ENCODE peak calls at places on chromosome 13, in four cellular contexts. E is K562, X is HepG2, N is Panc1. R is an unnamed sample.

GRCh38 chr13:96284971-96285370 is 195.1 kb downstream of the HS6ST3 start:
- DNase-seq in X (no peak), N (no peak), E (no peak), R (no peak)

GRCh38 chr13:112062619-112063308 is 4.2 kb upstream of the SOX1 start:
- DNase-seq in E (peak; percentile 17), N (no peak), X (no peak), R (no peak)

GRCh38 chr13:32408999-32409313 is 19.0 kb downstream of the N4BP2L1 start:
- DNase-seq in N (no peak), X (no peak), E (no peak), R (no peak)

GRCh38 chr13:59201836-59202235 is 961.9 kb downstream of the DIAPH3 start:
- DNase-seq in N (no peak), X (no peak), E (no peak), R (no peak)

GRCh38 chr13:30862707-30863106 is 43.4 kb upstream of the MEDAG start:
- DNase-seq in X (no peak), N (no peak), E (no peak), R (no peak)

GRCh38 chr13:23652909-23653726 is 82.9 kb downstream of the TNFRSF19 start:
- DNase-seq in E (no peak), N (no peak), X (no peak), R (no peak)

GRCh38 chr13:24241336-24241735 is 68.0 kb upstream of the C1QTNF9 start:
- DNase-seq in N (no peak), X (no peak), E (no peak), R (no peak)

GRCh38 chr13:113815151-113816058 is 48.5 kb downstream of the GAS6 start:
- DNase-seq in E (no peak), N (no peak), X (no peak), R (peak; percentile 73)

GRCh38 chr13:110815471-110816204 is 99.2 kb downstream of the ANKRD10 start:
- DNase-seq in X (no peak), E (no peak), N (no peak), R (no peak)

GRCh38 chr13:40388617-40389016 is 277.8 kb downstream of the FOXO1 start:
- DNase-seq in E (no peak), N (no peak), X (no peak), R (no peak)

GRCh38 chr13:113927661-113928581 is 46.0 kb downstream of the C13orf46 start:
- DNase-seq in E (no peak), X (no peak), N (no peak), R (no peak)

GRCh38 chr13:24130134-24130792 is 30.3 kb upstream of the SPATA13 start:
- DNase-seq in N (no peak), X (no peak), E (no peak), R (no peak)

GRCh38 chr13:33494596-33495214 is 209.2 kb upstream of the STARD13 start:
- DNase-seq in E (no peak), N (no peak), X (peak; percentile 40), R (peak; percentile 64)

GRCh38 chr13:22055259-22055658 is 384.4 kb downstream of the FGF9 start:
- DNase-seq in E (no peak), N (no peak), X (no peak), R (no peak)

GRCh38 chr13:107864543-107865460 is 350.5 kb downstream of the LIG4 start:
- DNase-seq in X (peak; percentile 18), N (no peak), E (peak; percentile 66), R (no peak)

GRCh38 chr13:98937911-98938381 is 39.9 kb downstream of the DOCK9 start:
- DNase-seq in E (no peak), X (no peak), N (no peak), R (no peak)

GRCh38 chr13:48945626-48946025 is 30.1 kb upstream of the FNDC3A start:
- DNase-seq in X (no peak), E (no peak), N (no peak), R (no peak)

GRCh38 chr13:77678691-77679090 is 18.8 kb upstream of the SLAIN1 start:
- DNase-seq in E (no peak), N (no peak), X (no peak), R (no peak)

GRCh38 chr13:22940736-22941135 is 240.0 kb upstream of the SGCG start:
- DNase-seq in E (no peak), X (no peak), N (no peak), R (no peak)

GRCh38 chr13:41668130-41668757 is 210.9 kb downstream of the RGCC start:
- DNase-seq in X (peak; percentile 96), N (peak; percentile 69), E (peak; percentile 28), R (peak; percentile 86)

GRCh38 chr13:113275387-113275786 is 21.7 kb upstream of the LAMP1 start:
- DNase-seq in E (peak; percentile 61), X (peak; percentile 84), N (peak; percentile 28), R (peak; percentile 59)

GRCh38 chr13:106636492-106636891 is 68.6 kb upstream of the ARGLU1 start:
- DNase-seq in N (no peak), X (no peak), E (no peak), R (no peak)

GRCh38 chr13:110525328-110526319 is 35.9 kb downstream of the RAB20 start:
- DNase-seq in N (no peak), E (no peak), X (no peak), R (no peak)

GRCh38 chr13:62320129-62320724 is 904.6 kb upstream of the PCDH20 start:
- DNase-seq in E (no peak), X (peak; percentile 22), N (peak; percentile 12), R (peak; percentile 46)

DNA sequence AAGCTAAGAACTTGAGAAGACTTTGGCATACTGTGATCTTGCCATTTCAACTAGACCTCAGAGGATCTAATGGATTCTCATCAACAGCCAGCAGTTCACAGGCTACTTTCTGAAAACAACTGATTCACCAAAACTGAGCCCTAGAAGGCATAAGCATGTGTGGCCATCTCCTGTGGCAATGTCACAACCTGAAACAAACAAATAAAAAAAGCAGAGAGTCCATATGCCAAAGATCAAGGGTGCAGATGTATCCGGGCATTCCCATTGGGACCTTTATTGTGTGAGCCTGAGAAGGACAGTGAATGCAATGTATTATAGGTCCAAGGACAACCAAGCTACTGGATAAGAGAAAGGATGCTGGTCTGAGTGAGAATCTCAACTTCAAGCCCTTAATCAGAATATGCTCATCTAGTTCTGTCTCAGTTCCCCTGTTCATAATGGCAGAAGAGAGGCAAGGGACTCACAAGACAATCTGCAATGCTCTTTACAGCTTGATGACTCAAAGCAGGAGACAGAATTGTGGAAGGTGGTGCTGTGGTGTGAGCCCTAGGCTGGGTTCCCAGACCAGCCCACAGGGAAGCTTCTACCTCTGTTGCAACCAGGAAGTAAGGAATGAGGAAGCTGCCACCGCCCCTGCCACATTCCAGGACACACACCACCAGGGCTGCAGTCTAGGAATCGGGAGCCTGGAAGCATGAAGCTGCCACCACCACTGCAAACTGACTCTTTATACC is 133.7 kb downstream of the RAP2A start:
- DNase-seq in X (peak; percentile 54), E (no peak), N (no peak), R (peak; percentile 40)
- TF ChIP-seq TCF7L2 in X (no peak), E (no peak), N (no peak), R (no peak)

DNA sequence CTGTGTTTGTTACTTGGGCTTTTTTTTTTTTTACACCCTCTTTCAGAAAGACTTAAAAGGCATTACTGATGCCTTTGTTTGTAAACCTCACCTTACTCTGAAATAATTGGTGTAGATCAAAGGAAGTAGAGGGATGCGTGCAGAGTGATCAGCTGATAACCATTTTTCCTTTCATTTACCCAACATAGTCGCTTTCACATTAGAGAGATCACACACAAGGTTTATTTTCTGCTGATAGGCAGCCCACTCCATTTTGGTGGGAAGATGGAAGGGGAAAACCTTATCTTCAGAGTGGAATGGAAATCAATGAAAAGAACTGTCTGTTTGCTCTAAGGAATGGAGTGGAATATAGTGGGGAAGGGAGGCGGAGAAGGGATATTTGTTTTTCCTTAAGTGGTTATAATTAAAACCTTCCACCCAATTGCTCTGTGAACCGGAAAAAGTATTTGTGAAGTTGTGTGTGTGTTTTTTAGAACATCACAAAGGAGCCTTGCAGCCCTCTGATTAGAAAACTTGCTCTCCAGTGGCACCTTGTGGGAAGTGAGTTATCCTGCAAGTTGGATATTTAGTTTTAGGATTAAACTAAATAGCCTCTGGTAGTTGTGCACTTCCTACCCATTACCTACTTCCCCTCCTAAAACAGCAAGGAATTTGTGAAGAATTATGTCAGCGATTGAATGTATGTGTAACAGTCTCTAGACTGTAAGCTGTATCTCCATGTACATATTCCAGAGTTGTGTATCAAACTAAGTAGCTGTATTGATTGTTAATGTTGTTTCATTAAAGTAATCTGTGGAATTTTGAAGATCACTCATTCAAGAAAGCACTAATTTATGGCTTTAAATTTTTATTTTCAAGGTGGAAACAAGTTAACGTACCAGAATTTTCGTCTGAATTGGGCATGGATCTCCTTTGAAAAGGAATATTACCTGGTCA is 76.8 kb downstream of the FREM2 start:
- DNase-seq in X (peak; percentile 16), E (no peak), N (no peak), R (no peak)
- TF ChIP-seq TCF7L2 in X (no peak), E (no peak), N (no peak), R (no peak)

GRCh38 chr13:102913924-102914628 is 68.2 kb downstream of the ERCC5 start:
- DNase-seq in X (no peak), E (no peak), N (no peak), R (no peak)
- TF ChIP-seq TCF7L2 in X (no peak), E (no peak), N (no peak), R (no peak)

DNA sequence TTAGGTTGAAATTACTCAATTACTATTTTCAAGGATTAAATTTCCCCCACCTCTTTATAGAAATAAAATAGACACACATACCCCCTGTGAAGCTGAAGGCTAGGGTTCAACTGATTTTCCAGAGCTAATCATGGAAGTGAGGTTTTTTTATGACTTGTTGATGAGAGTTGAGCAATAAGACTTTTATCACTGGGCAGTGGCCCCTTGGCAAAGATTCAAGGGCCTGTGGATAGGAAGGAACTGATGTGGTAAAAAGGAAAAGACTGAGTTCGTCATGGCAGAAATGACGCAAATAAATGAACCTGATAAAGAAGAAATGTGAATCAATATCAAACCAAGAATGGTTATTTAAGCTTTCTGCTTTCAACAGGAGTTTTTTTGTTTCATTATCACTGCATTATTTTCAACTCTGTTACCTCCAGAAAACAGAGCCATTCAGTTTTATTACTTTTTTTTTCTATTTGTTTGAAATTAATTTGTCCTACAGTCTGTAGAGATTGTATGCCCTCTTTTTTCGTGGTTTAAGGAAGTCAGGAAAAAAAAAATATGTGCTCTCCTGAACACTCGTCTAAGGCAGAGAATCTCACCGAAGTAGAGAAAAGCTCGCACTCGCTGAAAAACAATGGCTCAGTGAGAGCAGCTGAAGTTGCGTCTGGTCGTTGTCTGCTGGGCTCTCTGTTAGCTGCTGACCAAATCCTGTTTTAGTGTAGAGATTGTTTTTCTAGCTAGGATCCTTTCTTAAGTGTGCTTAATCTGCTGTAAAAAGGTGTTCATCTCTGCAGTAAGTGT is 38.9 kb downstream of the STOML3 start:
- DNase-seq in X (no peak), N (no peak), E (no peak), R (no peak)
- TF ChIP-seq TCF7L2 in X (no peak), N (no peak), E (no peak), R (no peak)

GRCh38 chr13:45446181-45446580 is 18.6 kb upstream of the COG3 start:
- DNase-seq in E (no peak), X (no peak), N (no peak), R (no peak)
- TF ChIP-seq TCF7L2 in E (no peak), X (no peak), N (no peak), R (no peak)

DNA sequence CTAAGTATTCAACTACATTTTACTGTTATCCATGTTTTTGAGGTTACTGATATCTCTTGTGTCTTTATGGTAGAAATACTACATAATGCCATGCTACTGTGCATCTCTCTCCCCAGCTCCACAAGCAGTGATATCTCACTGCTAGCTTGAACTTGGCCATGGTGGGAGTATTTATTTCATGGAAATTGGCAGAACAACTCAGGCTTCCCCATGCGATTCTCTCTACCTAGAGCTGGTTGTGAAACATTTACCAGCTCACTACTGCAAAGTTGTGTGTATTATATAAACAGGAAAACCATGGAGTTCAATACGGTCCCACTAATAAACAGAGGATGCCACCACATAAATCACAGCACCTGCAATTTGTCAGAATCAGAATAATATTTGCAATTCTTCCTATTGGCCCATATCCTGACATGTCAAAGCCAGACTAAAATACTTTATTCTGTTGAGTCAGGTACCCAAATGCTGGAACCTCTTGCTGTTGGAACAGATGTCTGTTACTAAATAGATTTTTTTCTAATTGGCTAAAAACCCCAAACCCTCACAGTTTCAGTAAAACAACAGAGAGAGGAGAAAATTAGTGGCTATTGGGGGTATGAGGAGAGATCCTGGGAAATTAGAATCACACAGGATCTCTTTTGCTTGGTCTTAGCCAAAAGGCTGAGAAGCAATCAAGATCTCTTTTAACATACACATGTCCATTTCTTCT is 91.4 kb upstream of the SLC10A2 start:
- DNase-seq in N (no peak), E (no peak), X (no peak), R (no peak)
- TF ChIP-seq TCF7L2 in N (no peak), E (no peak), X (no peak), R (no peak)

R was measured in HCT116.